ENCODE peak calls at places on chromosomes 4 and X, in nine cellular contexts. Z is A549, P is heart left ventricle, D is K562, E is IMR-90, O is GM12891, F is lower leg skin, K is body of pancreas, H is breast epithelium. T is an unnamed sample.

GRCh38 chr4:128371004-128371777 is 83.6 kb upstream of the PGRMC2 start:
- DNase-seq in Z (no peak), P (no peak), D (no peak), E (peak), O (no peak), F (no peak), K (no peak), H (no peak), T (no peak)

GRCh38 chrX:10979956-10980355 is 131.2 kb upstream of the HCCS start:
- DNase-seq in Z (no peak), P (no peak), D (no peak), E (peak), O (no peak), F (no peak), K (no peak), H (no peak), T (peak)

GRCh38 chr4:108181704-108182103 is 13.0 kb upstream of the LEF1 start:
- DNase-seq in Z (no peak), P (no peak), D (peak), E (no peak), O (no peak), F (no peak), K (no peak), H (no peak), T (no peak)

GRCh38 chr4:2977116-2978097 is 14.0 kb downstream of the GRK4 start:
- DNase-seq in Z (no peak), P (no peak), D (peak), E (peak), O (no peak), F (no peak), K (no peak), H (no peak), T (no peak)

GRCh38 chr4:159048166-159048886 is 54.6 kb upstream of the RAPGEF2 start:
- DNase-seq in Z (peak), P (peak), D (peak), E (peak), O (no peak), F (peak), K (peak), H (peak), T (peak)

GRCh38 chrX:133297284-133297683 is 79.1 kb upstream of the TFDP3 start:
- DNase-seq in Z (no peak), P (no peak), D (no peak), E (peak), O (no peak), F (no peak), K (no peak), H (no peak), T (peak)

GRCh38 chr4:156378053-156378665 is 424.5 kb upstream of the CTSO start:
- DNase-seq in Z (no peak), P (no peak), D (no peak), E (peak), O (peak), F (no peak), K (peak), H (no peak), T (no peak)

GRCh38 chr4:75547647-75548387 is 8.0 kb upstream of the ODAPH start:
- DNase-seq in Z (no peak), P (peak), D (peak), E (peak), O (no peak), F (peak), K (peak), H (no peak), T (no peak)

GRCh38 chr4:3871181-3871852 is 105.1 kb downstream of the ADRA2C start:
- DNase-seq in Z (no peak), P (no peak), D (peak), E (no peak), O (no peak), F (no peak), K (no peak), H (no peak), T (no peak)

GRCh38 chrX:112834016-112834855 is 6.4 kb downstream of the AMOT start:
- DNase-seq in Z (no peak), P (no peak), D (no peak), E (peak), O (no peak), F (no peak), K (no peak), H (no peak), T (no peak)

GRCh38 chr4:175435437-175435836 is 376.6 kb downstream of the GPM6A start:
- DNase-seq in Z (no peak), P (no peak), D (no peak), E (peak), O (no peak), F (no peak), K (peak), H (no peak), T (no peak)

GRCh38 chrX:69060631-69061408 is 104.4 kb downstream of the PJA1 start:
- DNase-seq in Z (no peak), P (no peak), D (no peak), E (peak), O (no peak), F (peak), K (peak), H (no peak), T (no peak)

GRCh38 chr4:124179521-124180186 is 532.9 kb downstream of the ANKRD50 start:
- DNase-seq in Z (no peak), P (no peak), D (no peak), E (no peak), O (no peak), F (no peak), K (no peak), H (no peak), T (no peak)

GRCh38 chr4:66187175-66187720 is 517.0 kb upstream of the EPHA5 start:
- DNase-seq in Z (no peak), P (no peak), D (no peak), E (no peak), O (no peak), F (no peak), K (no peak), H (no peak), T (no peak)

GRCh38 chr4:150402968-150403367 is 179.0 kb upstream of the MAB21L2 start:
- DNase-seq in Z (no peak), P (peak), D (peak), E (peak), O (no peak), F (no peak), K (peak), H (no peak), T (no peak)

GRCh38 chrX:148771440-148771839 is 271.0 kb downstream of the AFF2 start:
- DNase-seq in Z (no peak), P (no peak), D (no peak), E (no peak), O (no peak), F (no peak), K (no peak), H (no peak), T (no peak)

DNA sequence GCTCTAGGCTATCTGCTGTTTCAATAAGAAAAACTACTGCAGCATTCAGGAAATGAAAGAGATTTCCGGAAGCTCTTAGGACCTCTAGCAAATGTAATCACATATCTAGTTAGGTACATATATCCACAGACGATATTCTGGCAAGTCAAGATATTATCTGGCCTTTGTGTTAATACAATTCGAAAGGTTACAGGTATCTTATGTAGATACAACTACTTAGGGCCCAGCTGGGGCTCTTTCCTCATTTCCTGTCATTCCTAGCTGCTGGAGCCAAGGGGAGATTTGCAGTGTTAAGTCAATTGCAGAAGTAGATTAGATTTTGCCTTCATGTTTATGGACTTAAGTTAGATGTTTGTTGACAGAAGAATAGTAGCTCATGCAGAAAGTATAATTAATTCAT is 299.5 kb downstream of the ARHGAP24 start:
- DNase-seq in Z (no peak), P (no peak), D (no peak), E (no peak), O (no peak), F (no peak), K (no peak), H (no peak), T (no peak)
- TF ChIP-seq POLR2A in Z (no peak), P (no peak), D (no peak), E (no peak), O (no peak), F (no peak), K (no peak), H (no peak), T (no peak)

DNA sequence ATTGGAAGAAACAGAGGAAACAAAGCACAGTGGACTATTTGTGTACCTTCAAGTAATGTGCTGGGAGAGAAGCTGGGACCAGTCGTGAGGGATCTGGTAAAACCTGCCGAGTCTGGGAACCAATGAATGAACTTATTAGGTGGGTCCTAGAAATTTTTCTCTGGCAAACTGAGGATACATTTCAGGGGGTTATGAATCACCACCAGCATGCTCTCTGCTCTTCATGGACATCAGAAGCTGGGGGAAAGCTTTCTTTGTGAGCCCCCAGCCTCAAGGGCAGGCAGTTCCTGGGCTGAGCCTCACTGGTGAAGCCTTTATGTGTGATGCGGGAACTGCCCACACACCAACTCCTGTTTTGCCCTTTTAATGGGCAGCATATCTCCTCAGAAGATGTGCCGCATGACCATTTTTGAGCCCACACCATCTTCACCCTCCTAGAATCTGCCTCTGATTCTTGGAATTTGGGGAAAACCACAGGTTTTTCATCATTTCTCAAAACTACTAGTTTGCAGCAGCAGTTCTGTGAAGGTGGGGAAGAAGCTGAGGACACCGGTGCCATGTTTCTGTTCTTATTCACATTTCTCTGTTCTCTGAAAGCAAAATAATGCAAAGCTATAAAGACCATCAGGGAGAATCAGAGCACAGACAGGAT is 95.5 kb upstream of the ENPP6 start:
- DNase-seq in Z (no peak), P (no peak), D (no peak), E (no peak), O (no peak), F (no peak), K (no peak), H (no peak), T (no peak)
- TF ChIP-seq POLR2A in Z (no peak), P (no peak), D (no peak), E (no peak), O (peak), F (no peak), K (no peak), H (no peak), T (no peak)

GRCh38 chr4:101348367-101348827 is 1.1 kb upstream of the PPP3CA start:
- DNase-seq in Z (peak), P (no peak), D (no peak), E (peak), O (no peak), F (no peak), K (no peak), H (peak), T (no peak)

GRCh38 chr4:101346562-101347266 is 612 bp downstream of the PPP3CA start:
- DNase-seq in Z (peak), P (peak), D (peak), E (peak), O (peak), F (peak), K (peak), H (peak), T (peak)

GRCh38 chr4:101346312-101346561 is 1.1 kb downstream of the PPP3CA start:
- DNase-seq in Z (no peak), P (no peak), D (no peak), E (no peak), O (peak), F (no peak), K (no peak), H (no peak), T (no peak)

GRCh38 chr4:101347267-101347556 is at the start of gene PPP3CA:
- DNase-seq in Z (no peak), P (no peak), D (no peak), E (no peak), O (no peak), F (peak), K (no peak), H (no peak), T (no peak)

GRCh38 chr4:101347557-101348366 is 436 bp upstream of the PPP3CA start:
- DNase-seq in Z (peak), P (peak), D (peak), E (peak), O (peak), F (peak), K (peak), H (peak), T (peak)
- TF ChIP-seq POLR2A in Z (peak), P (peak), D (no peak), E (peak), O (no peak), F (no peak), K (peak), H (peak), T (peak)

DNA sequence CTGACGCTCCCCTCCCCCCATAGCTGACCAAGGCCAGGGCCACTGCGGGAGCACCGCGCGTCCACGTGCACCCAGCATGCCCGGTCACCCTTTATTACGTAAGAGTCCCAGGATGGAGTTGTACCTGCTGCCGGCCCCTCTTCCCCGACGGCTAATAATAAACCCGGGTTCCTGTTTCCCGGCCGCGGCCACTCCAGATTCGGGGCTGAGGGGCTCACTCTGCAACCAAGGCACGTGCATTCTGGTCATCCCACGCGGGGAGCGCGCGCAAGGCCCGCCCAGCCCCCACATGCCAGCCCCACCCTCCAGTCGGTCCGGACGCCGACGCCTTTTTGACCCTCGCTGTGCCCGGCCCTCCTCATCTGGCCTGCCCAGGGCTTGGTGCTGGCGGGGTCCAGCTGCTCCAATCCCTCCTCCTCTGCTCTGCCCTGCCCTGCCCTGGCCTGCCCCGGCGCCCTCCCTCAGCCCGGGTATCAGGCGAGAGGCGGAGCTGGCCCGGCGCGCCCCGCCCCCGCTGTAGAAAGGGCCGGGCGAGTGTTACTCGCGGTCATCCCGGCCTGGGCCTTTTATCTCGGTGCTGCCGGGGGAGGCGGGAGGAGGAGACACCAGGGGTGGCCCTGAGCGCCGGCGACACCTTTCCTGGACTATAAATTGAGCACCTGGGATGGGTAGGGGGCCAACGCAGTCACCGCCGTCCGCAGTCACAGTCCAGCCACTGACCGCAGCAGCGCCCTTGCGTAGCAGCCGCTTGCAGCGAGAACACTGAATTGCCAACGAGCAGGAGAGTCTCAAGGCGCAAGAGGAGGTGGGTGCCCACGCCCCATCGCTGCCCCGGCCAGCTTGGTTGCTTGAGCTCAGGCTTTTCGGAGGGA is 2.6 kb downstream of the MID1IP1 start:
- DNase-seq in Z (peak), P (peak), D (peak), E (peak), O (peak), F (peak), K (peak), H (peak), T (no peak)
- TF ChIP-seq POLR2A in Z (peak), P (peak), D (peak), E (peak), O (peak), F (no peak), K (peak), H (peak), T (peak)

GRCh38 chrX:106168107-106168506 is at the start of gene PWWP3B:
- DNase-seq in Z (no peak), P (no peak), D (peak), E (no peak), O (no peak), F (no peak), K (peak), H (peak), T (no peak)
- TF ChIP-seq POLR2A in Z (no peak), P (no peak), D (no peak), E (no peak), O (no peak), F (no peak), K (peak), H (no peak), T (no peak)

T was measured in H54.